ENCODE peak calls at places on chromosomes 3 and 15, in eight cellular contexts. Z, O, Q, I, F, J, B and C are unnamed samples.
A peak's percentile ranks its signal among the peaks of the same experiment; 100 is the strongest.

GRCh38 chr3:72177075-72178050 is 392.4 kb upstream of the PROK2 start:
- DNase-seq in Z (peak; percentile 28), O (peak; percentile 28), Q (no peak), I (no peak), F (no peak), J (peak; percentile 58), B (no peak), C (no peak)

GRCh38 chr15:25710184-25710583 is 152.9 kb downstream of the ATP10A start:
- DNase-seq in Z (no peak), O (peak; percentile 35), Q (peak; percentile 89), I (no peak), F (peak; percentile 18), J (peak; percentile 32), B (peak; percentile 80), C (peak; percentile 60)

GRCh38 chr3:192869131-192870027 is 48.3 kb downstream of the MB21D2 start:
- DNase-seq in Z (peak; percentile 41), O (no peak), Q (no peak), I (no peak), F (no peak), J (no peak), B (no peak), C (no peak)

GRCh38 chr3:66809579-66809958 is 188.5 kb upstream of the KBTBD8 start:
- DNase-seq in Z (peak; percentile 10), O (no peak), Q (no peak), I (no peak), F (peak; percentile 70), J (no peak), B (no peak), C (no peak)

GRCh38 chr15:41810651-41811431 is 17.1 kb upstream of the JMJD7 start:
- DNase-seq in Z (no peak), O (no peak), Q (no peak), I (no peak), F (no peak), J (no peak), B (no peak), C (no peak)

GRCh38 chr15:80549191-80549590 is 145.0 kb downstream of the ARNT2 start:
- DNase-seq in Z (no peak), O (no peak), Q (no peak), I (no peak), F (no peak), J (no peak), B (no peak), C (no peak)

GRCh38 chr3:40387001-40387894 is at the start of gene ENTPD3:
- DNase-seq in Z (peak; percentile 17), O (peak; percentile 64), Q (peak; percentile 77), I (no peak), F (no peak), J (peak; percentile 17), B (peak; percentile 75), C (no peak)

GRCh38 chr3:127135241-127136023 is 57.5 kb upstream of the PRR23E start:
- DNase-seq in Z (no peak), O (no peak), Q (no peak), I (no peak), F (no peak), J (no peak), B (no peak), C (no peak)

GRCh38 chr3:56593455-56594158 is 36.6 kb downstream of the CCDC66 start:
- DNase-seq in Z (no peak), O (no peak), Q (no peak), I (no peak), F (no peak), J (no peak), B (no peak), C (no peak)

GRCh38 chr15:85094685-85095084 is 113.0 kb downstream of the PDE8A start:
- DNase-seq in Z (no peak), O (no peak), Q (no peak), I (no peak), F (no peak), J (no peak), B (no peak), C (no peak)

GRCh38 chr3:129974451-129975331 is at the start of gene TRH:
- DNase-seq in Z (no peak), O (no peak), Q (peak; percentile 63), I (no peak), F (no peak), J (no peak), B (no peak), C (no peak)

GRCh38 chr3:123870033-123870432 is 14.1 kb downstream of the MYLK start:
- DNase-seq in Z (no peak), O (no peak), Q (no peak), I (no peak), F (no peak), J (no peak), B (no peak), C (no peak)

GRCh38 chr3:53820084-53820483 is 26.1 kb downstream of the CHDH start:
- DNase-seq in Z (no peak), O (peak; percentile 9), Q (no peak), I (no peak), F (no peak), J (no peak), B (no peak), C (no peak)

GRCh38 chr3:134327594-134327975 is 46.7 kb downstream of the AMOTL2 start:
- DNase-seq in Z (peak; percentile 40), O (no peak), Q (no peak), I (no peak), F (no peak), J (no peak), B (no peak), C (no peak)

GRCh38 chr15:33150516-33150915 is 44.0 kb downstream of the FMN1 start:
- DNase-seq in Z (no peak), O (no peak), Q (no peak), I (no peak), F (no peak), J (no peak), B (no peak), C (no peak)

GRCh38 chr3:156349978-156350377 is 204.9 kb downstream of the SSR3 start:
- DNase-seq in Z (no peak), O (no peak), Q (no peak), I (no peak), F (no peak), J (no peak), B (no peak), C (no peak)

GRCh38 chr3:65479118-65479517 is 559.6 kb downstream of the MAGI1 start:
- DNase-seq in Z (no peak), O (no peak), Q (no peak), I (no peak), F (no peak), J (no peak), B (no peak), C (no peak)

GRCh38 chr3:108877906-108878305 is 55.3 kb downstream of the TRAT1 start:
- DNase-seq in Z (no peak), O (no peak), Q (no peak), I (no peak), F (no peak), J (no peak), B (no peak), C (no peak)

GRCh38 chr3:184710870-184711365 is 946 bp downstream of the MAGEF1 start:
- DNase-seq in Z (no peak), O (no peak), Q (peak; percentile 45), I (no peak), F (no peak), J (no peak), B (no peak), C (no peak)

GRCh38 chr3:49745986-49746385 is 22.2 kb upstream of the GMPPB start:
- DNase-seq in Z (peak; percentile 55), O (no peak), Q (no peak), I (no peak), F (no peak), J (no peak), B (no peak), C (no peak)
- TF ChIP-seq CTCF in Z (no peak), O (no peak), Q (no peak), I (no peak), F (no peak), J (no peak), B (no peak), C (no peak)

DNA sequence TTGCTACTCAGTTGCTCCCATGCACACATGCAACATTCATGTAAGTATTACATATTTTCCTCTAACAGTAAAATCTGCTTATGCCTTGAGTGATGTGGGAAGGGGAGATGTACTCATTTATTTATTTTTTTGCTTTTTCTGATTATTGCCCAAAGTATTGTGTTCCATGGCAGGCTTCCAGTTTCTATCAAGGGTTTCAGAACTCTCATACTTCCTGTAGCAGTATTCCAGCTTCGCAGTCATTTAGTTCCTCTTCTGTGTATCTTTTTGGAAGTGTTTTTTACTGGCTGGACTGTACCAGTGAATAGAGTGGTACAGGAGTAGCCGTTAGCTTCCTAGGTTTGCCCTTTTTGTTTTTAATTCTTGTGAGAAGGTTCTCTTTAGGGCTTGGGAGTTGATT is 26.9 kb downstream of the RAB11A start:
- DNase-seq in Z (peak; percentile 83), O (no peak), Q (no peak), I (no peak), F (no peak), J (no peak), B (no peak), C (no peak)
- TF ChIP-seq POLR2AphosphoS5 in Z (no peak), O (no peak), Q (no peak), I (no peak), F (no peak), J (no peak), B (no peak), C (no peak)

GRCh38 chr15:31870336-31871158 is 159.8 kb upstream of the CHRNA7 start:
- DNase-seq in Z (peak; percentile 71), O (peak; percentile 86), Q (peak; percentile 91), I (peak; percentile 48), F (peak; percentile 35), J (peak; percentile 83), B (peak; percentile 94), C (peak; percentile 65)
- TF ChIP-seq POLR2A in Z (no peak), O (no peak), Q (no peak), I (no peak), F (no peak), J (no peak), B (no peak), C (no peak)

GRCh38 chr15:57036352-57036751 is 117.9 kb downstream of the TCF12 start:
- DNase-seq in Z (no peak), O (no peak), Q (no peak), I (no peak), F (no peak), J (no peak), B (no peak), C (no peak)

GRCh38 chr15:57033715-57034439 is 115.4 kb downstream of the TCF12 start:
- DNase-seq in Z (no peak), O (no peak), Q (no peak), I (no peak), F (peak; percentile 72), J (no peak), B (no peak), C (no peak)

GRCh38 chr15:57032338-57032737 is 113.9 kb downstream of the TCF12 start:
- DNase-seq in Z (no peak), O (no peak), Q (no peak), I (no peak), F (no peak), J (no peak), B (no peak), C (no peak)

GRCh38 chr15:57035664-57036063 is 117.2 kb downstream of the TCF12 start:
- DNase-seq in Z (no peak), O (no peak), Q (no peak), I (no peak), F (no peak), J (no peak), B (no peak), C (no peak)

DNA sequence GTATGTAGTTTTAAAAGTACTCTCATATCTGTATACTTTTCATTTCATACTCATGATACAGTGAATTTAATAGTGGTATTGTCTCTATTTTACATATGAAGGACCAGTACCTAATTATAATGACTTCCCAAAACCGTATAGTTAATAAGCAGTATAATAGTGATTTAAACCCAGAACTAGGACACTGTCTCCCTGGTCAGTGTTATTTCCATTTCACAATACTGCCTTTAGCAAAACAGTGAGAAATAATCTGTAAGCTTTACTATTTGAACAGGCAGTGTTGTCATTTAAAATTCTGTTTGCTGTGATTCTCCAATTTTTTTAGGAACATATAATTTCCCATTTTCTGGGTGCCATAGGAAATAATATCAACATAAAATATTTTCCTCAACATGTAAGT is 116.2 kb downstream of the TCF12 start:
- DNase-seq in Z (no peak), O (no peak), Q (no peak), I (no peak), F (no peak), J (no peak), B (no peak), C (no peak)
- TF ChIP-seq CTCF in Z (no peak), O (no peak), Q (no peak), I (no peak), F (no peak), J (no peak), B (no peak), C (no peak)